ENCODE peak calls at places on chromosome 4, in six cellular contexts. A is HFF-Myc, B is epithelial cell of proximal tubule, U is OCI-LY7, X is K562, O is tibial artery. M is an unnamed sample.

GRCh38 chr4:48699470-48699869 is 80.6 kb downstream of the FRYL start:
- DNase-seq in O (no peak), B (peak; percentile 54), U (no peak), A (no peak), X (no peak), M (no peak)

GRCh38 chr4:55258152-55258863 is 87.7 kb upstream of the SRD5A3 start:
- DNase-seq in O (no peak), X (no peak), A (no peak), B (no peak), U (no peak), M (no peak)

GRCh38 chr4:182143086-182143821 is 99.9 kb upstream of the TENM3 start:
- DNase-seq in X (no peak), A (no peak), B (no peak), O (no peak), U (no peak), M (no peak)

GRCh38 chr4:95220205-95221175 is 328.3 kb downstream of the UNC5C start:
- DNase-seq in A (no peak), X (no peak), O (no peak), B (no peak), U (no peak), M (no peak)

GRCh38 chr4:38073596-38074234 is 113.5 kb downstream of the PTTG2 start:
- DNase-seq in U (no peak), B (no peak), X (no peak), A (no peak), O (no peak), M (no peak)

GRCh38 chr4:127975121-127975770 is 10.0 kb downstream of the ABHD18 start:
- DNase-seq in A (no peak), B (no peak), X (no peak), O (no peak), U (no peak), M (no peak)

GRCh38 chr4:6017800-6018199 is 431 bp downstream of the C4orf50 start:
- DNase-seq in X (no peak), O (no peak), U (no peak), B (no peak), A (no peak), M (no peak)

GRCh38 chr4:179626687-179627086 is 2184.4 kb upstream of the AGA start:
- DNase-seq in X (no peak), A (no peak), U (no peak), O (no peak), B (no peak), M (no peak)

GRCh38 chr4:152138451-152138850 is 377.6 kb upstream of the GATB start:
- DNase-seq in B (no peak), X (no peak), O (no peak), U (no peak), A (no peak), M (peak; percentile 99)

GRCh38 chr4:4443821-4444220 is 56.9 kb downstream of the NSG1 start:
- DNase-seq in X (peak; percentile 34), A (no peak), U (no peak), O (no peak), B (peak; percentile 25), M (no peak)

GRCh38 chr4:44438687-44439086 is 9.9 kb downstream of the KCTD8 start:
- DNase-seq in B (no peak), X (no peak), O (no peak), A (no peak), U (no peak), M (no peak)

GRCh38 chr4:84727491-84727890 is 144.6 kb downstream of the CDS1 start:
- DNase-seq in A (no peak), B (no peak), U (no peak), O (no peak), X (no peak), M (peak; percentile 56)

GRCh38 chr4:55358668-55359067 is 12.6 kb downstream of the SRD5A3 start:
- DNase-seq in A (no peak), B (no peak), X (no peak), U (peak; percentile 30), O (no peak), M (no peak)

GRCh38 chr4:140943887-140944515 is 187.8 kb upstream of the TBC1D9 start:
- DNase-seq in A (no peak), X (no peak), U (no peak), B (no peak), O (no peak), M (no peak)

GRCh38 chr4:75995727-75996126 is 5.0 kb upstream of the SDAD1 start:
- DNase-seq in B (no peak), X (peak; percentile 38), A (peak; percentile 43), O (no peak), U (peak; percentile 68), M (peak; percentile 46)

GRCh38 chr4:155805016-155805415 is 46.2 kb downstream of the GUCY1B1 start:
- DNase-seq in B (no peak), U (no peak), O (no peak), X (no peak), A (no peak), M (no peak)

GRCh38 chr4:78057135-78057599 is at the start of gene FRAS1:
- DNase-seq in U (peak; percentile 72), O (no peak), A (peak; percentile 15), X (no peak), B (no peak), M (peak; percentile 11)

GRCh38 chr4:115720611-115721010 is 607.2 kb upstream of the NDST4 start:
- DNase-seq in B (no peak), A (no peak), O (no peak), X (no peak), U (no peak), M (no peak)

GRCh38 chr4:139919513-139919912 is 234.5 kb downstream of the MAML3 start:
- DNase-seq in U (no peak), O (no peak), X (no peak), A (no peak), B (peak; percentile 53), M (no peak)

GRCh38 chr4:176549161-176549865 is 229.5 kb downstream of the SPCS3 start:
- DNase-seq in A (no peak), U (no peak), X (no peak), O (no peak), B (no peak), M (no peak)

GRCh38 chr4:55768291-55768690 is 51.3 kb upstream of the EXOC1L start:
- DNase-seq in U (no peak), A (peak; percentile 31), B (no peak), X (no peak), O (no peak), M (no peak)

GRCh38 chr4:17576932-17577659 is at the start of gene LAP3:
- DNase-seq in X (peak; percentile 96), B (peak; percentile 59), U (peak; percentile 97), O (peak; percentile 98), A (peak; percentile 90), M (peak; percentile 90)

GRCh38 chr4:88859191-88859812 is 161.7 kb upstream of the NAP1L5 start:
- DNase-seq in B (no peak), X (no peak), U (no peak), O (no peak), A (no peak), M (no peak)

GRCh38 chr4:1370321-1371124 is 23.5 kb downstream of the UVSSA start:
- DNase-seq in X (no peak), A (no peak), O (peak; percentile 61), U (no peak), B (no peak), M (no peak)

GRCh38 chr4:54189140-54189539 is 40.0 kb upstream of the PDGFRA start:
- DNase-seq in B (no peak), A (no peak), U (no peak), X (no peak), O (no peak), M (no peak)

GRCh38 chr4:11634283-11634682 is 205.6 kb upstream of the HS3ST1 start:
- DNase-seq in A (no peak), B (no peak), U (no peak), O (no peak), X (no peak), M (no peak)

GRCh38 chr4:90234916-90235547 is 107.8 kb downstream of the CCSER1 start:
- DNase-seq in B (no peak), O (no peak), A (no peak), X (no peak), U (no peak), M (no peak)
- H3K4me3 ChIP-seq in B (no peak overlapping the region), O (no peak overlapping the region), A (no peak overlapping the region), X (no peak overlapping the region), U (no peak overlapping the region), M (no peak overlapping the region)

GRCh38 chr4:40190880-40191815 is 5.7 kb upstream of the RHOH start:
- DNase-seq in X (no peak), B (no peak), A (no peak), U (peak; percentile 73), O (no peak), M (peak; percentile 94)

GRCh38 chr4:40189997-40190396 is 6.8 kb upstream of the RHOH start:
- DNase-seq in U (no peak), X (no peak), A (no peak), B (no peak), O (no peak), M (no peak)

GRCh38 chr4:40193018-40193571 is 3.7 kb upstream of the RHOH start:
- DNase-seq in X (peak; percentile 27), A (no peak), B (no peak), U (peak; percentile 84), O (no peak), M (peak; percentile 91)

GRCh38 chr4:40192286-40193017 is 4.4 kb upstream of the RHOH start:
- DNase-seq in X (no peak), O (no peak), A (no peak), B (no peak), U (peak; percentile 77), M (no peak)

GRCh38 chr4:40190465-40190864 is 6.4 kb upstream of the RHOH start:
- DNase-seq in O (no peak), A (no peak), U (no peak), X (no peak), B (no peak), M (no peak)
- H3K4me3 ChIP-seq in O (no peak overlapping the region), A (no peak overlapping the region), U (peak overlapping the region; percentile 79), X (no peak overlapping the region), B (no peak overlapping the region), M (peak overlapping the region; percentile 63)

DNA sequence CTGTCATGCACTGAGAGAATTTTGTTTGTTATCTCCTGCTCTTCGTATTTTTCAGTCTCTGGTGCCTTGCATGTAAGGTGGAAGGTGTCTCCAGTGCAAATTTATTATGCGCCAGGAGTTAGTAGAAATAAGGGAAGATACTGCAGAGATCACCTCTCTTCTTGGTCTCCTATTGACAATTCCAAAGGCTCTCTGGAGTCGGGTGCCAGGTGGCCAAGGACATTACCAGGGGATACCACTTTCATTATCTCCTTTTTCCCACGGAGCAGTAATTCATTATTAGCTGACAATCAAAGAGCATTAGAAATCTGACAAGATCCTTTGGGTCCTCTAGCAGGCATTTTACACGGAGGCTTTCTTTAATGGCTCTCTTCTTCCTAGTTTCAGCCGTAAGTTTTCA is 26.0 kb downstream of the ADD1 start:
- DNase-seq in A (no peak), O (no peak), U (no peak), X (no peak), B (no peak), M (no peak)
- H3K4me3 ChIP-seq in A (no peak overlapping the region), O (no peak overlapping the region), U (no peak overlapping the region), X (no peak overlapping the region), B (no peak overlapping the region), M (no peak overlapping the region)

GRCh38 chr4:112057479-112057878 is 87.8 kb upstream of the FAM241A start:
- DNase-seq in O (no peak), B (no peak), X (no peak), A (no peak), U (no peak), M (peak; percentile 89)
- H3K4me3 ChIP-seq in O (no peak overlapping the region), B (no peak overlapping the region), X (no peak overlapping the region), A (no peak overlapping the region), U (no peak overlapping the region), M (no peak overlapping the region)